ENCODE peak calls at places on chromosomes 7 and 10, in seven cellular contexts. F is IMR-90, H is upper lobe of left lung, C is body of pancreas, T is esophagus squamous epithelium, D is ovary, W is endothelial cell of umbilical vein. B is an unnamed sample.

GRCh38 chr10:122373108-122373507 is 1.4 kb upstream of the PLEKHA1 start:
- DNase-seq in W (no peak), T (no peak), C (no peak), H (no peak), F (no peak), D (no peak), B (no peak)

GRCh38 chr10:74084955-74085354 is 65.7 kb downstream of the AP3M1 start:
- DNase-seq in F (no peak), C (no peak), H (no peak), D (no peak), W (no peak), T (no peak), B (no peak)

GRCh38 chr7:40717242-40717641 is 582.4 kb downstream of the SUGCT start:
- DNase-seq in T (no peak), H (peak), D (peak), W (peak), F (peak), C (peak), B (peak)

GRCh38 chr10:89001428-89002072 is 11.0 kb downstream of the FAS start:
- DNase-seq in F (peak), T (no peak), H (no peak), W (no peak), C (no peak), D (no peak), B (no peak)

GRCh38 chr7:44073664-44074348 is 8.4 kb upstream of the PGAM2 start:
- DNase-seq in F (peak), C (peak), W (peak), H (peak), D (peak), T (peak), B (peak)

GRCh38 chr10:2964632-2965296 is 102.6 kb upstream of the PFKP start:
- DNase-seq in W (no peak), D (no peak), T (no peak), C (no peak), H (no peak), F (no peak), B (no peak)

GRCh38 chr10:93468532-93469213 is 13.5 kb downstream of the MYOF start:
- DNase-seq in H (no peak), T (no peak), W (peak), C (peak), D (no peak), F (peak), B (no peak)

GRCh38 chr10:86400705-86401587 is 34.4 kb upstream of the GRID1 start:
- DNase-seq in D (peak), H (peak), W (no peak), F (no peak), T (no peak), C (peak), B (peak)

GRCh38 chr10:123833170-123833850 is 58.3 kb downstream of the CPXM2 start:
- DNase-seq in T (no peak), D (no peak), F (no peak), W (no peak), C (no peak), H (no peak), B (no peak)

GRCh38 chr10:18230794-18231193 is 90.6 kb downstream of the CACNB2 start:
- DNase-seq in T (no peak), F (peak), W (no peak), H (no peak), D (no peak), C (no peak), B (no peak)

GRCh38 chr10:113704637-113705343 is 25.1 kb downstream of the CASP7 start:
- DNase-seq in F (peak), D (no peak), T (no peak), C (peak), H (no peak), W (peak), B (no peak)

GRCh38 chr10:77687018-77687417 is 49.4 kb upstream of the KCNMA1 start:
- DNase-seq in W (no peak), D (no peak), T (no peak), F (no peak), H (no peak), C (no peak), B (no peak)

DNA sequence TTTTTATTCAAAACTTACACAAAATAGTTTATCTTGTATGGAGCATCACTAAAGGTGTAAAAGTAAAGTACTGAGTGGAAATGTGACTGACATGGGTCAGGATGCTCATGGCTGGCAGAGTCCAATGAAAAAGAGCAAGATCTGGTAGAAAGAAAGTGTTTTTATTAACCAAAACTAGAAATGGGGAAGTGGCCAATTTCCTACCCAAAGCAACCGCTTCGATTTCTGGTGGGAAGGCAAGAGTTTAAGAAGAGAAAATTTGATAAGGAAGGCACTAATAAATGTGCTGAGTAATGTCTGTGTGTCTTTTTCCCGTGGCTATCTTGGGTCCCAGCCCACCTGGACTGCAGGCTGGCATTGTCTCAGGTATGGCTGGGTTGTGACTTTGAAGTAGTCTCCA is 277.7 kb downstream of the ANKRD7 start:
- DNase-seq in T (no peak), F (no peak), C (no peak), W (no peak), D (no peak), H (no peak), B (no peak)
- TF ChIP-seq POLR2A in T (no peak), F (no peak), C (no peak), W (no peak), D (no peak), H (no peak), B (no peak)

DNA sequence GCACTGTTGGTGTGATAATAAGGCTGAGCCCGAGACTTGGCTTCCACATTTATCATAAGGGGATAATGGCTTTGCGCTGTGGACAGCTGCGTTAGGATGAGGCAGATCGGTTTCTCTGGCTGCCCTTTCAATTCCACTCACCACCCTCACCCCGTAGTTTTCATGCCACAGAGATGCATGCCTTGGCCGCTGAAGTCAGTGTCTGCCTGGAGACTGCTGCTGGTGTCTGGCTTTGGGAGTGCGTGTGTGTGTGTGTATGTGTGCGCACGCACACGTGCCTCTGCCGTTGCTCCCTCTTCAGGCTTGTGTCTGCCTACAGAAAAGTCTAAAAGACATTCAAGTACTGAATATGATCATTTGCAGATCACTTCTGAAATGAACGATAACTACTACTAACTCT is 272.9 kb downstream of the CCDC3 start:
- DNase-seq in C (no peak), D (no peak), T (no peak), W (no peak), F (peak), H (no peak), B (no peak)
- TF ChIP-seq CTCF in C (no peak), D (no peak), T (no peak), W (no peak), F (no peak), H (no peak), B (no peak)

GRCh38 chr10:133009218-133009954 is 67.0 kb upstream of the CFAP46 start:
- DNase-seq in H (peak), W (no peak), F (no peak), C (peak), T (no peak), D (no peak), B (peak)
- TF ChIP-seq POLR2A in H (no peak), W (no peak), F (no peak), C (no peak), T (peak), D (no peak), B (no peak)

GRCh38 chr7:106047818-106048490 is 64.2 kb downstream of the SYPL1 start:
- DNase-seq in H (no peak), W (no peak), F (no peak), C (no peak), T (no peak), D (no peak), B (no peak)

GRCh38 chr7:106050743-106051110 is 61.4 kb downstream of the SYPL1 start:
- DNase-seq in W (peak), H (no peak), C (no peak), T (no peak), F (peak), D (no peak), B (no peak)

GRCh38 chr7:106048621-106049020 is 63.5 kb downstream of the SYPL1 start:
- DNase-seq in T (no peak), H (no peak), F (no peak), W (no peak), C (no peak), D (no peak), B (no peak)

GRCh38 chr7:106049139-106049725 is 62.9 kb downstream of the SYPL1 start:
- DNase-seq in D (no peak), T (no peak), C (no peak), H (no peak), F (no peak), W (no peak), B (no peak)

DNA sequence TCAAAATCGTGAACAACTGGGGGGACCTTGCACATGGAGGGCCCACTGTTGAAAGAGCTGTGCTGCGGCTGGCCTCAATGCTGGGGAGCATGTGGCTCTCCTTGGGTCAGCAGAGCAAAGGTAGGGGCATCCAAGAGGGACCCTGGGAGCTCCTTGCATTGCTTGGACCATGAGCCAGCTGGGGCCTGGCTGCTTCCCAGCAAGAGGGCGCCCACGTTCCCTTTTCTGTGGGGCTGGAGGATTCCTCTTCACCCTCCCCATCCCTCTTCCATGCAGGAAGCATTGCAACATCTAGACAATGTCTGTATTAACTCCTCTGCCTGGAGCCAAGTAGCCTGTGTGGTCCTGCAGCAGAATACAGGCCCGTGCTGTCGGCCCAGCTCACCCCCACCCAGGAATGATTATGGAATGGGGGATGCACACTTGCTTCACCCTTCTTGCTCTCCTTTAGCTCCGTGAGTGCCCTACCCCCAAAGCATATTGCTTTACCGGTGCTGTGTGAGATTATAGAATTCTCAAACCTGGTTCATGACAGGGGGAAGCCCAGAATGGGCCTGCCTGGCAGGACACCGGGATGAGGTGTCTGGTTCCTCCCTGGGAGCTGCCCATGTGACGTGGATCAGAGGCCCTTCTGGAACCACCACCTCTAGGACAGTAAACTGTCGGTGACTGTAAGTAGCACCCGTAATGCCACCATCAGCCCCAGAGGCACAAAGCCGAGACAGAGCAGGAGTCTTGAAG is 61.9 kb downstream of the SYPL1 start:
- DNase-seq in C (no peak), F (peak), T (no peak), D (peak), H (no peak), W (no peak), B (no peak)
- TF ChIP-seq CTCF in C (no peak), F (peak), T (no peak), D (no peak), H (no peak), W (no peak), B (no peak)

GRCh38 chr10:42953684-42954674 is 122.9 kb upstream of the RET start:
- DNase-seq in C (no peak), D (no peak), T (no peak), W (no peak), H (no peak), F (no peak), B (peak)

GRCh38 chr10:42954776-42955492 is 121.9 kb upstream of the RET start:
- DNase-seq in H (no peak), W (no peak), T (no peak), F (no peak), C (no peak), D (no peak), B (peak)

GRCh38 chr10:42951486-42952251 is 125.2 kb upstream of the RET start:
- DNase-seq in T (no peak), C (peak), F (no peak), W (no peak), H (no peak), D (no peak), B (peak)

GRCh38 chr10:42952358-42952757 is 124.5 kb upstream of the RET start:
- DNase-seq in H (no peak), W (no peak), D (no peak), C (peak), F (no peak), T (no peak), B (peak)

GRCh38 chr10:42952931-42953683 is 123.8 kb upstream of the RET start:
- DNase-seq in W (no peak), D (no peak), H (no peak), C (no peak), F (no peak), T (no peak), B (peak)
- TF ChIP-seq POLR2A in W (no peak), D (no peak), H (no peak), C (no peak), F (no peak), T (no peak), B (no peak)

GRCh38 chr10:34079702-34080484 is 735.2 kb downstream of the PARD3 start:
- DNase-seq in C (no peak), T (no peak), H (no peak), W (no peak), F (no peak), D (no peak), B (no peak)
- TF ChIP-seq CTCF in C (no peak), T (no peak), H (no peak), W (no peak), F (no peak), D (no peak), B (no peak)

DNA sequence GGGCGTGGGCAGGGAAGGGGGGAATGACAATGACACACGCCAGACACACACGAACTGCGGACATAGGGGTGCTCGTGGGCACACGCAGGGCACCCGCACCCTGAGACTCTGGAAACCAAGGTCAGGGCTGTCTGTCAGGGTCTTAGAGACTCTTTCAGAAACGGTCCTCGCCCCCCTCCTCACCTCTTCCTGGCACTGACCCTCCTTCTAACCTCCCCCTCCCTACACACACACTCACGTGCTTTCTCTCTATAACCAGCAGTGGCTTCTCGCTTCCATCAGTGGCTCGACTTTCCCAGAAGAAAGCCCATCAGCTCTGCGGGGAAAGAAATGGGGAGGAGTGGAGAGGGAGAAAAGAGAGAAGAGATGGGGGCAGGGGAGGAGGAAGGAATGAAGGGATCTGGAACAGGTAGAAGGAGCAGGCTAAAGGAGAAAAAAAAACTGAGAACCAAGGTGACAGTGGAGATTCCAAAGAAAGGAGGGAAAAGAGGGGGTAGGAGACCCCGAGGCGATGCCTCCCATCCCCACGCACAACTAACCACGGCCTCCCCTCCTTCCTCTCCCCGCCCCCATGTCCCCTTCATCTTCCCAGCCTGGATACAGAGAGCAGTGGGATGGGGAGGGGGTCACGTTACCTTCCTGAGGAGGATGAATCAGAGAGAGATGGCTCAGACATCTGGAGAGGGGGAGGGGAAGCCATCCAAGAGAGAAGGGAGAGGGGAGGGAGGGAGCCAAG is 1.7 kb upstream of the VGF start:
- DNase-seq in W (no peak), H (no peak), T (no peak), F (peak), D (no peak), C (no peak), B (no peak)
- TF ChIP-seq POLR2A in W (no peak), H (no peak), T (no peak), F (no peak), D (no peak), C (no peak), B (no peak)

B was measured in lower leg skin.